ENCODE peak calls at places on chromosome 16, in eight cellular contexts. One of them, this sample, is unnamed.

GRCh38 chr16:50631985-50632576 is 49.0 kb downstream of the SNX20 start:
- DNase-seq in DND-41: no peak
- DNase-seq in CD8-positive, alpha-beta T cell: no peak
- DNase-seq in neural progenitor cell: no peak
- DNase-seq in aorta: no peak
- DNase-seq in thoracic aorta: no peak
- DNase-seq in stomach: no peak
- DNase-seq in testis: no peak
- DNase-seq in this sample: no peak

GRCh38 chr16:4692460-4693295 is 684 bp upstream of the NUDT16L1 start:
- DNase-seq in stomach: no peak
- DNase-seq in neural progenitor cell: peak
- DNase-seq in aorta: peak
- DNase-seq in thoracic aorta: no peak
- DNase-seq in testis: no peak
- DNase-seq in DND-41: no peak
- DNase-seq in CD8-positive, alpha-beta T cell: no peak
- DNase-seq in this sample: no peak

GRCh38 chr16:35711958-35712357 is 2252.5 kb downstream of the TP53TG3F start:
- DNase-seq in DND-41: no peak
- DNase-seq in thoracic aorta: no peak
- DNase-seq in CD8-positive, alpha-beta T cell: no peak
- DNase-seq in testis: no peak
- DNase-seq in aorta: no peak
- DNase-seq in neural progenitor cell: no peak
- DNase-seq in stomach: no peak
- DNase-seq in this sample: no peak

GRCh38 chr16:81629032-81629802 is 149.9 kb upstream of the PLCG2 start:
- DNase-seq in aorta: no peak
- DNase-seq in neural progenitor cell: no peak
- DNase-seq in testis: no peak
- DNase-seq in CD8-positive, alpha-beta T cell: peak
- DNase-seq in DND-41: no peak
- DNase-seq in stomach: no peak
- DNase-seq in thoracic aorta: no peak
- DNase-seq in this sample: no peak

GRCh38 chr16:58638148-58639036 is 8.8 kb upstream of the CNOT1 start:
- DNase-seq in stomach: peak
- DNase-seq in aorta: peak
- DNase-seq in CD8-positive, alpha-beta T cell: no peak
- DNase-seq in neural progenitor cell: peak
- DNase-seq in testis: peak
- DNase-seq in thoracic aorta: no peak
- DNase-seq in DND-41: no peak
- DNase-seq in this sample: no peak

GRCh38 chr16:4641876-4642275 is 17.2 kb downstream of the MGRN1 start:
- DNase-seq in aorta: no peak
- DNase-seq in thoracic aorta: no peak
- DNase-seq in neural progenitor cell: no peak
- DNase-seq in CD8-positive, alpha-beta T cell: no peak
- DNase-seq in DND-41: no peak
- DNase-seq in testis: no peak
- DNase-seq in stomach: no peak
- DNase-seq in this sample: no peak

GRCh38 chr16:30896890-30897730 is 696 bp downstream of the CTF1 start:
- DNase-seq in aorta: peak
- DNase-seq in testis: peak
- DNase-seq in thoracic aorta: peak
- DNase-seq in stomach: peak
- DNase-seq in DND-41: no peak
- DNase-seq in CD8-positive, alpha-beta T cell: peak
- DNase-seq in neural progenitor cell: peak
- DNase-seq in this sample: peak

GRCh38 chr16:31179747-31180458 is at the start of gene FUS:
- DNase-seq in aorta: peak
- DNase-seq in thoracic aorta: peak
- DNase-seq in DND-41: peak
- DNase-seq in CD8-positive, alpha-beta T cell: peak
- DNase-seq in testis: peak
- DNase-seq in stomach: peak
- DNase-seq in neural progenitor cell: peak
- DNase-seq in this sample: peak

GRCh38 chr16:49631521-49632041 is 224.3 kb downstream of the ZNF423 start:
- DNase-seq in CD8-positive, alpha-beta T cell: no peak
- DNase-seq in stomach: no peak
- DNase-seq in DND-41: peak
- DNase-seq in neural progenitor cell: no peak
- DNase-seq in thoracic aorta: no peak
- DNase-seq in aorta: no peak
- DNase-seq in testis: no peak
- DNase-seq in this sample: no peak

GRCh38 chr16:59878999-59879398 is 1144.9 kb upstream of the GOT2 start:
- DNase-seq in DND-41: no peak
- DNase-seq in stomach: no peak
- DNase-seq in testis: no peak
- DNase-seq in thoracic aorta: no peak
- DNase-seq in neural progenitor cell: no peak
- DNase-seq in CD8-positive, alpha-beta T cell: no peak
- DNase-seq in aorta: no peak
- DNase-seq in this sample: no peak

GRCh38 chr16:82801361-82801760 is 174.6 kb downstream of the CDH13 start:
- DNase-seq in CD8-positive, alpha-beta T cell: no peak
- DNase-seq in stomach: no peak
- DNase-seq in DND-41: no peak
- DNase-seq in thoracic aorta: no peak
- DNase-seq in aorta: no peak
- DNase-seq in testis: no peak
- DNase-seq in neural progenitor cell: no peak
- DNase-seq in this sample: no peak

GRCh38 chr16:14634389-14634725 is 1.6 kb downstream of the BFAR start:
- DNase-seq in thoracic aorta: no peak
- DNase-seq in DND-41: no peak
- DNase-seq in aorta: no peak
- DNase-seq in stomach: no peak
- DNase-seq in CD8-positive, alpha-beta T cell: no peak
- DNase-seq in neural progenitor cell: peak
- DNase-seq in testis: no peak
- DNase-seq in this sample: no peak

GRCh38 chr16:546909-547770 is 13.1 kb upstream of the PRR35 start:
- DNase-seq in aorta: peak
- DNase-seq in CD8-positive, alpha-beta T cell: peak
- DNase-seq in testis: peak
- DNase-seq in stomach: peak
- DNase-seq in neural progenitor cell: peak
- DNase-seq in thoracic aorta: no peak
- DNase-seq in DND-41: peak
- DNase-seq in this sample: peak

GRCh38 chr16:56506941-56507340 is 12.9 kb downstream of the BBS2 start:
- DNase-seq in aorta: no peak
- DNase-seq in stomach: no peak
- DNase-seq in neural progenitor cell: no peak
- DNase-seq in thoracic aorta: no peak
- DNase-seq in testis: no peak
- DNase-seq in DND-41: no peak
- DNase-seq in CD8-positive, alpha-beta T cell: no peak
- DNase-seq in this sample: no peak

DNA sequence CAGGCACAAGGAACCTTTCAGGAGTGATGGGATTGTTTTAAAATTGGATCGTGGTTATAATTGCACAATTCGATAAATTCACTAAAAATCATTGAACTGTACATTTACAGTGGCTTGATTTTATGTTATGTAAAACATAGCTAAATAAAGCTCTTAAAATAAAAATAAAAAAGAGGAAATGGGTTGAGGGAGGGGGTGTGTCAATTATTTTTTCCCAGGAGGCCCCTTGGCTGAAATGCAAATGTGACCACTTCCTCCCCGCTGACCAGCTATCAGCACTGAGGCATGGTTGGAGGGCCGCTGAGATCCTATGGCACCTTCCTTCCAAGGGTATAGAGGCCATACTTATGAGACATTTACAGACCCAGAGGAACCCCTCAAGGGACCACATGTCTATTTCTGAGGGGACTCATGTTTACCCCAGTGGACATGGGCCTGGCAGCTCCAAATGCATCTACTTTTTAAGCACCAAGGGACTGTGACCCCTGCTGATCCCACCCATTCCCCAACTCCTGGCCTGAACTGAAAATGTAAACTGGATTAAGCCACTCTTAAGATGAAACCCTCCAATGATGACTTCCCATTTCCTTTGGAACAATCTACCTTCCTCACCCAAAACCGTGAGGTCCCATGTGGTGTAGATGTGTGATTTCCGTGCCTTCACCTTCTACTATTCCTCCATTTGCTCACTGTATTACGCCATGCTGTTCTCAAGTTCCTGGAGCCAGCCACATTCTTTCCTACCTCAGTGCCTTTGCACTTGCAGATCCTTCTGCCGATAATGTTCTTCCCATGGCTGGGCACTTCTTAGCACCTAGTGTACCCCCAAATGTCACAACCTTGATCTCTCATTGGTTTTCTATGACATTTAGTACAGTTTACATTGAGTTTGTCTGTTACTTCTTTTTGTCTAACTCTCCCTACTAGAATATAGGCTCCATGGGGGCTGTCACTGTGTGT is 2.8 kb upstream of the IL21R start:
- DNase-seq in stomach: no peak
- DNase-seq in testis: no peak
- DNase-seq in neural progenitor cell: no peak
- DNase-seq in CD8-positive, alpha-beta T cell: no peak
- DNase-seq in DND-41: no peak
- DNase-seq in thoracic aorta: no peak
- DNase-seq in aorta: no peak
- DNase-seq in this sample: no peak
- H3K4me3 ChIP-seq in stomach: no peak
- H3K4me3 ChIP-seq in testis: no peak
- H3K4me3 ChIP-seq in neural progenitor cell: no peak
- H3K4me3 ChIP-seq in CD8-positive, alpha-beta T cell: no peak
- H3K4me3 ChIP-seq in DND-41: no peak
- H3K4me3 ChIP-seq in thoracic aorta: no peak
- H3K4me3 ChIP-seq in aorta: no peak
- H3K4me3 ChIP-seq in this sample: no peak

GRCh38 chr16:11689031-11689840 is 21.0 kb downstream of the SNN start:
- DNase-seq in thoracic aorta: no peak
- DNase-seq in neural progenitor cell: no peak
- DNase-seq in stomach: no peak
- DNase-seq in aorta: no peak
- DNase-seq in DND-41: no peak
- DNase-seq in CD8-positive, alpha-beta T cell: no peak
- DNase-seq in testis: no peak
- DNase-seq in this sample: no peak

GRCh38 chr16:11691771-11692170 is 23.5 kb downstream of the SNN start:
- DNase-seq in thoracic aorta: no peak
- DNase-seq in stomach: no peak
- DNase-seq in CD8-positive, alpha-beta T cell: no peak
- DNase-seq in aorta: no peak
- DNase-seq in testis: no peak
- DNase-seq in neural progenitor cell: no peak
- DNase-seq in DND-41: no peak
- DNase-seq in this sample: no peak

GRCh38 chr16:11691235-11691634 is 23.0 kb downstream of the SNN start:
- DNase-seq in aorta: no peak
- DNase-seq in DND-41: no peak
- DNase-seq in thoracic aorta: no peak
- DNase-seq in CD8-positive, alpha-beta T cell: no peak
- DNase-seq in neural progenitor cell: no peak
- DNase-seq in testis: no peak
- DNase-seq in stomach: no peak
- DNase-seq in this sample: no peak

GRCh38 chr16:11692651-11693050 is 24.4 kb downstream of the SNN start:
- DNase-seq in stomach: no peak
- DNase-seq in testis: no peak
- DNase-seq in CD8-positive, alpha-beta T cell: no peak
- DNase-seq in aorta: no peak
- DNase-seq in thoracic aorta: no peak
- DNase-seq in neural progenitor cell: no peak
- DNase-seq in DND-41: no peak
- DNase-seq in this sample: no peak

GRCh38 chr16:11692171-11692570 is 23.9 kb downstream of the SNN start:
- DNase-seq in DND-41: no peak
- DNase-seq in aorta: no peak
- DNase-seq in testis: no peak
- DNase-seq in thoracic aorta: no peak
- DNase-seq in CD8-positive, alpha-beta T cell: no peak
- DNase-seq in neural progenitor cell: no peak
- DNase-seq in stomach: no peak
- DNase-seq in this sample: no peak
- H3K4me3 ChIP-seq in DND-41: no peak
- H3K4me3 ChIP-seq in aorta: no peak
- H3K4me3 ChIP-seq in testis: no peak
- H3K4me3 ChIP-seq in thoracic aorta: no peak
- H3K4me3 ChIP-seq in CD8-positive, alpha-beta T cell: no peak
- H3K4me3 ChIP-seq in neural progenitor cell: no peak
- H3K4me3 ChIP-seq in stomach: no peak
- H3K4me3 ChIP-seq in this sample: no peak

GRCh38 chr16:8798535-8799157 is 1.0 kb downstream of the PMM2 start:
- DNase-seq in DND-41: no peak
- DNase-seq in CD8-positive, alpha-beta T cell: no peak
- DNase-seq in aorta: no peak
- DNase-seq in stomach: no peak
- DNase-seq in testis: no peak
- DNase-seq in thoracic aorta: no peak
- DNase-seq in neural progenitor cell: no peak
- DNase-seq in this sample: no peak
- H3K4me3 ChIP-seq in DND-41: peak
- H3K4me3 ChIP-seq in CD8-positive, alpha-beta T cell: peak
- H3K4me3 ChIP-seq in aorta: peak
- H3K4me3 ChIP-seq in stomach: peak
- H3K4me3 ChIP-seq in testis: peak
- H3K4me3 ChIP-seq in thoracic aorta: peak
- H3K4me3 ChIP-seq in neural progenitor cell: peak
- H3K4me3 ChIP-seq in this sample: peak

DNA sequence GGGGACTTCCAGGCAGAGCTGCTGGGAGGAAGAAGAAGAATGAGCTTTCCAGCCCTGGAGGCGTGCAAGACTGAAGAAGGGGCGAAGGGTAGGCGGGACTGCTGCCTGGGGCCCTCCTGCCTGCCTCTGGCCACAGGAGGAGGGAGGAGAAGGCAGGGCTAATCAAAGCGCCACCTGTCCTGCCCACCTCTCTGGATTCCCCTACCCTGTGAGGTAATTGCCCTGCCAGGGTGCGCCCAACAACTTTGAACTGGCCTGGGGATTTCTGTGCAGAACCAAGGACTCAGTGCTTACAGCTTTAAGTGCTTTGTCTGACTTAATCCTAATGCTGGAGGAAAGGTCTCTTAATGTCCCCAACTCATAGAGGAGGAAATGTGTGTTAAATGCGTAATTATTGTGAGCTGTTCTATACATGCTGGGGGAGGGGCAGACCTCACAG is at the start of gene NOXO1:
- DNase-seq in neural progenitor cell: no peak
- DNase-seq in DND-41: no peak
- DNase-seq in aorta: no peak
- DNase-seq in stomach: no peak
- DNase-seq in testis: no peak
- DNase-seq in thoracic aorta: no peak
- DNase-seq in CD8-positive, alpha-beta T cell: no peak
- DNase-seq in this sample: no peak
- H3K4me3 ChIP-seq in neural progenitor cell: no peak
- H3K4me3 ChIP-seq in DND-41: no peak
- H3K4me3 ChIP-seq in aorta: no peak
- H3K4me3 ChIP-seq in stomach: peak
- H3K4me3 ChIP-seq in testis: peak
- H3K4me3 ChIP-seq in thoracic aorta: no peak
- H3K4me3 ChIP-seq in CD8-positive, alpha-beta T cell: no peak
- H3K4me3 ChIP-seq in this sample: no peak

This sample was measured in Jurkat, Clone E6-1.